ENCODE peak calls at places on chromosomes 12 and 14, in seven cellular contexts. V, L, Q, B, R, Y and G are unnamed samples. For H3K36me3, the result is how much of the 10 kb centered on the place peaks cover.

GRCh38 chr12:14934511-14934910 is 3.8 kb downstream of the ERP27 start:
- DNase-seq in V (no peak), L (no peak), Q (no peak), B (no peak), R (no peak), Y (no peak), G (no peak)

GRCh38 chr14:34426313-34427295 is 35.4 kb downstream of the SPTSSA start:
- DNase-seq in V (no peak), L (no peak), Q (no peak), B (no peak), R (no peak), Y (no peak), G (no peak)

GRCh38 chr14:91328313-91329050 is 84.0 kb upstream of the GPR68 start:
- DNase-seq in V (no peak), L (no peak), Q (no peak), B (no peak), R (no peak), Y (no peak), G (no peak)

GRCh38 chr14:35678403-35679028 is 130.6 kb downstream of the RALGAPA1 start:
- DNase-seq in V (no peak), L (no peak), Q (no peak), B (no peak), R (no peak), Y (no peak), G (no peak)

GRCh38 chr12:49174218-49174617 is 14.7 kb downstream of the TUBA1A start:
- DNase-seq in V (no peak), L (no peak), Q (no peak), B (no peak), R (no peak), Y (no peak), G (no peak)

GRCh38 chr12:23084236-23084995 is 459.4 kb downstream of the ETNK1 start:
- DNase-seq in V (no peak), L (no peak), Q (peak), B (no peak), R (no peak), Y (no peak), G (no peak)

GRCh38 chr14:74459289-74459946 is 33.4 kb upstream of the SYNDIG1L start:
- DNase-seq in V (peak), L (peak), Q (peak), B (no peak), R (no peak), Y (peak), G (peak)

GRCh38 chr12:64889434-64890216 is 65.2 kb downstream of the TBC1D30 start:
- DNase-seq in V (no peak), L (peak), Q (peak), B (no peak), R (no peak), Y (no peak), G (no peak)

GRCh38 chr14:20347747-20348146 is 4.3 kb downstream of the PARP2 start:
- DNase-seq in V (no peak), L (no peak), Q (no peak), B (no peak), R (no peak), Y (no peak), G (no peak)

GRCh38 chr12:10276774-10277173 is 30.9 kb upstream of the KLRD1 start:
- DNase-seq in V (no peak), L (no peak), Q (no peak), B (no peak), R (no peak), Y (no peak), G (no peak)

GRCh38 chr12:45615268-45615667 is 114.2 kb upstream of the ARID2 start:
- DNase-seq in V (no peak), L (no peak), Q (peak), B (no peak), R (no peak), Y (no peak), G (no peak)

GRCh38 chr12:27119797-27120196 is 37.4 kb upstream of the C12orf71 start:
- DNase-seq in V (no peak), L (peak), Q (no peak), B (no peak), R (no peak), Y (no peak), G (no peak)

GRCh38 chr12:5022030-5022429 is 21.6 kb upstream of the KCNA5 start:
- DNase-seq in V (no peak), L (no peak), Q (no peak), B (no peak), R (no peak), Y (no peak), G (no peak)

GRCh38 chr12:41762691-41763090 is 382.0 kb downstream of the GXYLT1 start:
- DNase-seq in V (no peak), L (no peak), Q (no peak), B (no peak), R (no peak), Y (no peak), G (no peak)

GRCh38 chr12:52782502-52782901 is 5.4 kb upstream of the KRT76 start:
- DNase-seq in V (no peak), L (no peak), Q (no peak), B (no peak), R (no peak), Y (no peak), G (no peak)

GRCh38 chr14:99272669-99273024 is 650 bp upstream of the BCL11B start:
- DNase-seq in V (no peak), L (no peak), Q (no peak), B (no peak), R (no peak), Y (no peak), G (no peak)
- H3K4me3 ChIP-seq in V (peak), L (peak), Q (no peak), B (peak), R (peak), Y (no peak), G (peak)

GRCh38 chr12:112159146-112159541 is 33.8 kb downstream of the TRAFD1 start:
- DNase-seq in V (no peak), L (no peak), Q (no peak), B (no peak), R (no peak), Y (no peak), G (no peak)

GRCh38 chr12:112149596-112149995 is 24.2 kb downstream of the TRAFD1 start:
- DNase-seq in V (no peak), L (no peak), Q (no peak), B (no peak), R (no peak), Y (no peak), G (peak)

GRCh38 chr12:112153181-112153899 is 28.0 kb downstream of the TRAFD1 start:
- DNase-seq in V (no peak), L (no peak), Q (no peak), B (no peak), R (no peak), Y (no peak), G (peak)

GRCh38 chr12:112151766-112152541 is 26.6 kb downstream of the TRAFD1 start:
- DNase-seq in V (no peak), L (no peak), Q (no peak), B (no peak), R (no peak), Y (no peak), G (peak)

DNA sequence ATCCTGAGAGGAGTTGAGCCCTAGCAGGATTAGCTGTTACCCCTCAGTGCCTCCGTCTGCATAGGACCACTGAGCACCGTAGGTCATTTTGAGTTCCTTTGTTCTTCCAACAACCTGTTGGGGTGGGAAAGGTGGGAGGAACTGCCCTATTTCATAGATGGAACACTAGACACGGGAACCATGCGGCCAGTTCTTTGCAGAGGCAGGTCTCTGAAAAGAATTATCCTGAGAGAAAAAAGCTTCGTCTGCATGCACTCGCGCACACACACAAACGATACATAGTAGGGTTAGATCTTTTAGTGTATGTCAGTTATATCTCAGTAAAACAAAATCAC is 28.5 kb downstream of the TRAFD1 start:
- DNase-seq in V (no peak), L (no peak), Q (no peak), B (no peak), R (no peak), Y (no peak), G (peak)
- H3K36me3 ChIP-seq in V (under half), L (under half), Q (half or more), B (under half), R (under half), Y (under half), G (under half)

GRCh38 chr14:99793213-99794155 is at the start of gene EML1:
- DNase-seq in V (peak), L (peak), Q (peak), B (peak), R (peak), Y (peak), G (peak)

GRCh38 chr14:99795046-99795445 is 1.8 kb downstream of the EML1 start:
- DNase-seq in V (no peak), L (no peak), Q (no peak), B (no peak), R (no peak), Y (no peak), G (no peak)

GRCh38 chr14:99792551-99793212 is 531 bp upstream of the EML1 start:
- DNase-seq in V (no peak), L (peak), Q (peak), B (no peak), R (peak), Y (no peak), G (peak)

GRCh38 chr14:99791476-99792283 is 1.5 kb upstream of the EML1 start:
- DNase-seq in V (no peak), L (no peak), Q (no peak), B (no peak), R (no peak), Y (no peak), G (no peak)

DNA sequence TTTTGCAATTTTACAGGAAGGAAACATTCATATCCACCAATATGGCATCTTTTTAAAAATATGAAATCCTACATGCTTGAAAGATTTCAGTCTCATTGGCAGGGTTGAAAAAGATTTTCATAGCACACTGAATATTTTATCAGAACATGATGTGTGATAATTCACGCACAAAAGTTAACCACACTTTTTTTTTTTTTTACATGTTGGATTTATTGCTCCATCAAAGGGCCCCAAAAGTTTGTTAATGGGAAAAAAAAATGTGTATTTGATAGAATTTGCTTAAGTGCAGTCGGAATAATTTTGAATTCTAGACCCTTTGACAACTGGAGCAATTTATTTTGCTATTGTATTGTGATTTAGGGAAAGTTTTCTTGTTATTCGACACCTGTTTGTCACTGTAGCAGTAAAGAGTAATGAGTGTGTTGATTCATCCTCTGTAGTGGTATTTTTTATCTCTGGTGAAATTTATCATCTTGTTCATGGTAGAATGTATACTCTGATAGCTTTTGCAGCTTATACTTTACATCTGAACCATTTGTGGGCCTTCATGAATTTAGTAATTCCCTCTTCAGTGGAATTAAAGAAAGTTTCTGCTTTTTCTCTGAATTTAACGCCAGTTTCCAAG is 1.1 kb downstream of the EML1 start:
- DNase-seq in V (no peak), L (no peak), Q (no peak), B (no peak), R (no peak), Y (no peak), G (no peak)
- H3K4me3 ChIP-seq in V (no peak), L (peak), Q (no peak), B (no peak), R (peak), Y (peak), G (no peak)

GRCh38 chr12:132852496-132852895 is 23.8 kb upstream of the GOLGA3 start:
- DNase-seq in V (no peak), L (no peak), Q (no peak), B (no peak), R (no peak), Y (no peak), G (no peak)
- H3K36me3 ChIP-seq in V (half or more), L (under half), Q (half or more), B (under half), R (under half), Y (under half), G (under half)

DNA sequence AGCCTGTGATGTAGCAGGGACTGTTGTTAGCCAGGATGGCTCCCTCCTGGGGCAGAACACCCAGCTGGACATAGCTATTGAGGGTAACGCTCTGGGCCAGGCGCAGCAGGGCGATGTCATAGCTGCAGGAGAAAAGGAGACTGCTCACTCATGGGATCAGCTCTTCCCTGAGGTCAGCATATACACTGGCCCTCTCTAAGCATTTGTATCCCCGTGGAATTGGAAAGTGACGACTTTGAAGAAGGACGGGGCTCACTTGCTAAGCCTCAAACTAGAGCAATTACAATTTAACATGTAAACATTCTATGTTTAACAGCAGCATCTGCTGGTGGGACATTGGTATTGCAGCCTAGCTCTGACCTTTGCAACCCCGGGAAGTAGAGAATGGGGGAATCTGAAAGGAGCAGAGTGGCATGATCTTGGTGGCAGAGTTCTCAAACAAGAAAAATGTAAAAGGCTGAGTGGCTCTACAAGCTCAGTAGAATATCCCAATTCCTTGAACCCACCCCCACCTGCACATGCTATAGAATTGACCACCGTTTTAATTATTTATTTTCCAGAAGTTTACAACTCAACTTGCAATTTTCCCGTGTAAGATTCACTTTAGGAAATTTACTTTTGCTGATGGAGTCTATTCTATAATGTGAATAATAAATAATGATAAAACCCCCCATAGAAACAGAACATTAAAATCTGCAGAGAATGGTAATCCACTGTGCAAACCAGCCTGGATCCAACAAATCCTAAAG is 5.0 kb downstream of the CELA1 start:
- DNase-seq in V (peak), L (peak), Q (peak), B (peak), R (peak), Y (peak), G (peak)
- H3K4me3 ChIP-seq in V (no peak), L (peak), Q (no peak), B (no peak), R (peak), Y (no peak), G (no peak)